ENCODE peak calls at places on chromosome 21, in seven cellular contexts. F is CD8-positive, alpha-beta T cell; I is cardiac muscle cell; A is RWPE2; X is progenitor cell of endocrine pancreas; R is PC-9; E is AG09309. Q is an unnamed sample.

GRCh38 chr21:33199516-33200217 is 30.1 kb upstream of the IFNAR2 start:
- DNase-seq in F (peak; percentile 63), I (peak; percentile 89), A (no peak), X (peak; percentile 39), R (peak; percentile 64), E (peak; percentile 79), Q (peak; percentile 76)

GRCh38 chr21:15199940-15200339 is 135.1 kb upstream of the NRIP1 start:
- DNase-seq in F (no peak), I (no peak), A (no peak), X (no peak), R (no peak), E (no peak), Q (no peak)

GRCh38 chr21:27425574-27425973 is 458.7 kb upstream of the ADAMTS5 start:
- DNase-seq in F (no peak), I (no peak), A (no peak), X (no peak), R (no peak), E (peak; percentile 35), Q (no peak)

GRCh38 chr21:33948096-33948950 is 32.7 kb upstream of the ATP5PO start:
- DNase-seq in F (peak; percentile 74), I (peak; percentile 82), A (peak; percentile 73), X (peak; percentile 39), R (no peak), E (no peak), Q (peak; percentile 52)

GRCh38 chr21:38769253-38769780 is 36.4 kb upstream of the ETS2 start:
- DNase-seq in F (no peak), I (no peak), A (no peak), X (no peak), R (no peak), E (no peak), Q (no peak)

GRCh38 chr21:39381009-39381408 is 32.1 kb upstream of the HMGN1 start:
- DNase-seq in F (no peak), I (no peak), A (no peak), X (no peak), R (no peak), E (no peak), Q (no peak)

GRCh38 chr21:15560383-15561056 is 169.3 kb upstream of the USP25 start:
- DNase-seq in F (no peak), I (no peak), A (no peak), X (no peak), R (no peak), E (no peak), Q (no peak)

GRCh38 chr21:37742532-37742931 is 173.7 kb downstream of the KCNJ6 start:
- DNase-seq in F (no peak), I (no peak), A (no peak), X (no peak), R (no peak), E (no peak), Q (no peak)

GRCh38 chr21:34132905-34133304 is 59.5 kb downstream of the MRPS6 start:
- DNase-seq in F (no peak), I (no peak), A (no peak), X (no peak), R (no peak), E (no peak), Q (no peak)

GRCh38 chr21:15249285-15249993 is 184.6 kb upstream of the NRIP1 start:
- DNase-seq in F (no peak), I (no peak), A (no peak), X (no peak), R (no peak), E (no peak), Q (no peak)

GRCh38 chr21:28636988-28637691 is 355.5 kb downstream of the LTN1 start:
- DNase-seq in F (no peak), I (no peak), A (peak; percentile 81), X (no peak), R (peak; percentile 50), E (peak; percentile 81), Q (peak; percentile 10)

GRCh38 chr21:14657241-14658008 is 111.3 kb upstream of the SAMSN1 start:
- DNase-seq in F (no peak), I (no peak), A (no peak), X (no peak), R (no peak), E (no peak), Q (no peak)

GRCh38 chr21:15224346-15225086 is 159.7 kb upstream of the NRIP1 start:
- DNase-seq in F (no peak), I (no peak), A (peak; percentile 87), X (no peak), R (peak; percentile 28), E (peak; percentile 3), Q (peak; percentile 20)

GRCh38 chr21:37367758-37368535 is 1.4 kb downstream of the DYRK1A start:
- DNase-seq in F (no peak), I (peak; percentile 50), A (no peak), X (peak; percentile 29), R (peak; percentile 34), E (no peak), Q (peak; percentile 12)

GRCh38 chr21:33112151-33112550 is 42.2 kb downstream of the OLIG1 start:
- DNase-seq in F (no peak), I (no peak), A (no peak), X (no peak), R (no peak), E (no peak), Q (no peak)

GRCh38 chr21:45390121-45390751 is 14.7 kb upstream of the COL18A1 start:
- DNase-seq in F (no peak), I (no peak), A (peak; percentile 57), X (no peak), R (no peak), E (no peak), Q (no peak)

GRCh38 chr21:32257952-32258785 is 20.7 kb downstream of the MIS18A start:
- DNase-seq in F (no peak), I (peak; percentile 85), A (no peak), X (peak; percentile 59), R (peak; percentile 65), E (peak; percentile 62), Q (peak; percentile 59)

DNA sequence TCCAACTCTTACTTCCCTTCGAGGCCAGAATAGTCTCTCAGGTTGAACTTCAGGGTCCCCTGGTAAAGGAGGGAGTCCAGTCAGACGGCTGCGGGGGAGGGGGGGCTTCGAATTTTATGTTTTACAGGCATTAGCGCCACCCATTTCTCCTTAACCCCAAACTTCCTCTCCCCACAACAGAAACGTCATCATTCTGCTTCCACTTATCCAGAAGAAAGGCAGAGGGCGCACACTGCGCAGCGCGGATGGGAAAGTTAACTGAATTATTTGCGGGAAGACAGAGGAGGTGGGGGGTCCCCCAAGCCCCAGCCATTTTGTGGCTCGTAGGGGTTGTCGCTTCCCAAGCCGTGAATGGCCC is 529 bp upstream of the PRMT2 start:
- DNase-seq in F (no peak), I (peak; percentile 76), A (peak; percentile 62), X (no peak), R (no peak), E (peak; percentile 73), Q (peak; percentile 39)
- TF ChIP-seq CTCF in F (no peak), I (peak; percentile 36), A (peak; percentile 35), X (peak; percentile 21), R (no peak), E (peak; percentile 28), Q (no peak)

GRCh38 chr21:30942192-30942591 is 60.8 kb upstream of the KRTAP11-1 start:
- DNase-seq in F (no peak), I (no peak), A (no peak), X (no peak), R (no peak), E (no peak), Q (no peak)
- TF ChIP-seq CTCF in F (no peak), I (no peak), A (no peak), X (no peak), R (no peak), E (no peak), Q (no peak)

GRCh38 chr21:25735221-25735894 is 586 bp downstream of the GABPA start:
- DNase-seq in F (peak; percentile 84), I (peak; percentile 91), A (peak; percentile 95), X (peak; percentile 71), R (peak; percentile 77), E (peak; percentile 59), Q (peak; percentile 80)
- TF ChIP-seq CTCF in F (no peak), I (peak; percentile 5), A (no peak), X (no peak), R (no peak), E (peak; percentile 12), Q (no peak)

GRCh38 chr21:44324854-44325107 is 14.4 kb downstream of the CFAP410 start:
- DNase-seq in F (no peak), I (no peak), A (no peak), X (no peak), R (no peak), E (no peak), Q (no peak)

GRCh38 chr21:44325386-44326271 is 13.6 kb downstream of the CFAP410 start:
- DNase-seq in F (no peak), I (no peak), A (no peak), X (no peak), R (no peak), E (no peak), Q (no peak)

GRCh38 chr21:44326716-44327602 is 12.2 kb downstream of the CFAP410 start:
- DNase-seq in F (no peak), I (no peak), A (no peak), X (no peak), R (no peak), E (no peak), Q (no peak)

GRCh38 chr21:44327603-44327974 is 11.6 kb downstream of the CFAP410 start:
- DNase-seq in F (no peak), I (no peak), A (no peak), X (no peak), R (no peak), E (no peak), Q (no peak)

GRCh38 chr21:44326272-44326647 is 12.9 kb downstream of the CFAP410 start:
- DNase-seq in F (no peak), I (no peak), A (no peak), X (no peak), R (no peak), E (no peak), Q (no peak)
- TF ChIP-seq CTCF in F (no peak), I (no peak), A (no peak), X (no peak), R (no peak), E (no peak), Q (no peak)

DNA sequence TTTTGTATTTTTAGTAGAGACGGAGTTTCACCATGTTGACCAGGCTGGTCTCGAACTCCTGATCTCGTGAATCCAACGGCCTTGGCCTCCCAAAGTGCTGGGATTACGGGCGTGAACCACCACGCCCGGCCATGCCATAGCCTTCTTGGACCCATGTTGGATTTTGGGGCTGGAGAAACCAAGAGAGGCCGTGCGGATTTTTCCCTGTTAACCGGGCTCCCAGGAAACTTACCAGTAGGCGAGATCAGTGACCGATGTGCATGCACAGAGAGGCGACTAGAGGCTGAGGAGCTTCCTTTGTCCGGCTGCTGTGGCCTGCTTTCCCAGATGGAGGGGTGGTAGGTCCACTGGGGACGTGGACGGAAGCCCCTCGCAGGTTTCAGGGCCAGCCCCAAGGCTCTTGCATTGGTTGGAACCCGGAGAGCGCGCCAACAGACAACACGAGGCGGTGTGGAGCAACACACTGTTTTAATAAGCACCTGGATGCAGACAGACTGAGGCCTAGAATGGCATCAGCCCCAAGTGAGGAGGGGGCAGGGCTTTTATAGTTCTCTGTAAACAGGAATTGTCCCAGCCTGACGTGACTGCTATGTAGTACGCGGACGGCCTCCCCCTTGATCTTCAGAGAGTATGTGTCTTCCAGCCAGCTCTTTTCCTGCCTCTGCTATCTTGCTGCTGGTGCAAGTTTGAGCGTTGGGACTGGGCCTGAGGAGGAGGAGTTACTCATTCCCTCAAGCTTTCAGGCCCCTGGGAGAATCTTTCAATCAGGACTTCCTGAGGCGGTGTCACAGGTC is at the start of gene ERVH48-1:
- DNase-seq in F (no peak), I (peak; percentile 15), A (no peak), X (no peak), R (no peak), E (no peak), Q (no peak)
- TF ChIP-seq CTCF in F (no peak), I (no peak), A (no peak), X (no peak), R (no peak), E (no peak), Q (no peak)